ENCODE peak calls at places on chromosome 19, in ten cellular contexts. U is NCI-H1092, E is neural crest cell, N is bronchial epithelial cell, Y is memory B cell, G is GOT3, O is cardiac fibroblast, F is neural progenitor cell, K is hippocampal formation, C is fibroblast of mammary gland. X is an unnamed sample.

GRCh38 chr19:55251296-55252081 is 7.3 kb downstream of the PPP6R1 start:
- DNase-seq in U (no peak), E (no peak), N (peak; percentile 41), Y (no peak), G (no peak), O (peak; percentile 19), F (no peak), K (no peak), C (peak; percentile 36), X (peak; percentile 61)

GRCh38 chr19:42528354-42529247 is at the start of gene CEACAM1:
- DNase-seq in U (no peak), E (no peak), N (peak; percentile 55), Y (no peak), G (no peak), O (peak; percentile 34), F (no peak), K (no peak), C (no peak), X (peak; percentile 64)

GRCh38 chr19:49613374-49613773 is 22.4 kb downstream of the PRR12 start:
- DNase-seq in U (no peak), E (no peak), N (no peak), Y (no peak), G (no peak), O (no peak), F (no peak), K (no peak), C (peak; percentile 72), X (no peak)

GRCh38 chr19:10604460-10604980 is 17.4 kb upstream of the AP1M2 start:
- DNase-seq in U (no peak), E (no peak), N (no peak), Y (peak; percentile 30), G (no peak), O (no peak), F (no peak), K (no peak), C (no peak), X (peak; percentile 72)

GRCh38 chr19:1674293-1674679 is 21.9 kb upstream of the TCF3 start:
- DNase-seq in U (no peak), E (no peak), N (no peak), Y (no peak), G (no peak), O (no peak), F (no peak), K (no peak), C (no peak), X (no peak)

GRCh38 chr19:31538879-31539278 is 189.6 kb upstream of the TSHZ3 start:
- DNase-seq in U (no peak), E (no peak), N (no peak), Y (no peak), G (no peak), O (no peak), F (no peak), K (no peak), C (no peak), X (no peak)

GRCh38 chr19:15934332-15935078 is at the start of gene CYP4F11:
- DNase-seq in U (peak; percentile 15), E (no peak), N (peak; percentile 86), Y (no peak), G (no peak), O (peak; percentile 5), F (no peak), K (no peak), C (no peak), X (no peak)

GRCh38 chr19:16627194-16627927 is 643 bp downstream of the MED26 start:
- DNase-seq in U (no peak), E (peak; percentile 5), N (no peak), Y (peak; percentile 27), G (no peak), O (no peak), F (peak; percentile 52), K (no peak), C (no peak), X (no peak)

GRCh38 chr19:6484831-6485230 is 3.2 kb upstream of the DENND1C start:
- DNase-seq in U (no peak), E (no peak), N (no peak), Y (no peak), G (no peak), O (no peak), F (no peak), K (no peak), C (no peak), X (no peak)

GRCh38 chr19:3176715-3177501 is 1.7 kb upstream of the S1PR4 start:
- DNase-seq in U (no peak), E (no peak), N (peak; percentile 92), Y (no peak), G (no peak), O (peak; percentile 17), F (no peak), K (no peak), C (peak; percentile 65), X (peak; percentile 64)

GRCh38 chr19:29850482-29850881 is 38.7 kb downstream of the CCNE1 start:
- DNase-seq in U (no peak), E (no peak), N (no peak), Y (no peak), G (no peak), O (no peak), F (no peak), K (no peak), C (no peak), X (no peak)

GRCh38 chr19:3210347-3211017 is 14.0 kb upstream of the CELF5 start:
- DNase-seq in U (no peak), E (peak; percentile 68), N (peak; percentile 32), Y (peak; percentile 58), G (no peak), O (peak; percentile 39), F (peak; percentile 61), K (no peak), C (peak; percentile 37), X (peak; percentile 61)

GRCh38 chr19:39390460-39390758 is 497 bp downstream of the PAF1 start:
- DNase-seq in U (no peak), E (no peak), N (peak; percentile 72), Y (no peak), G (no peak), O (no peak), F (no peak), K (no peak), C (peak; percentile 44), X (no peak)

GRCh38 chr19:9952276-9952675 is 16.0 kb upstream of the OLFM2 start:
- DNase-seq in U (no peak), E (no peak), N (no peak), Y (no peak), G (no peak), O (no peak), F (no peak), K (no peak), C (no peak), X (no peak)

GRCh38 chr19:37979547-37980082 is 72.6 kb downstream of the SIPA1L3 start:
- DNase-seq in U (no peak), E (no peak), N (peak; percentile 91), Y (no peak), G (no peak), O (no peak), F (no peak), K (no peak), C (no peak), X (peak; percentile 88)

GRCh38 chr19:30781519-30781918 is 409.3 kb downstream of the ZNF536 start:
- DNase-seq in U (no peak), E (no peak), N (no peak), Y (no peak), G (no peak), O (no peak), F (no peak), K (no peak), C (peak; percentile 47), X (no peak)

GRCh38 chr19:56258272-56258671 is 14.3 kb upstream of the EDDM13 start:
- DNase-seq in U (no peak), E (no peak), N (no peak), Y (no peak), G (no peak), O (no peak), F (no peak), K (no peak), C (no peak), X (no peak)

GRCh38 chr19:49631279-49631588 is 8.7 kb downstream of the RRAS start:
- DNase-seq in U (no peak), E (no peak), N (no peak), Y (no peak), G (no peak), O (peak; percentile 25), F (no peak), K (no peak), C (no peak), X (no peak)